ENCODE peak calls at places on chromosomes 6 and 20, in eight cellular contexts. C is activated T-cell treated with anti-CD3 and anti-CD28 coated beads for 1 hour, E is globus pallidus, O is AML-193, F is GM04504, D is DMS53, Y is ELR, J is NCI-H69. B is an unnamed sample.

GRCh38 chr6:41345901-41346300 is 10.5 kb downstream of the NCR2 start:
- DNase-seq in C (no peak), E (no peak), O (no peak), F (no peak), D (no peak), Y (no peak), J (no peak), B (no peak)

GRCh38 chr6:151592449-151593169 is 98.8 kb downstream of the CCDC170 start:
- DNase-seq in C (no peak), E (no peak), O (no peak), F (no peak), D (no peak), Y (no peak), J (no peak), B (no peak)

GRCh38 chr6:134722996-134723871 is 226.7 kb downstream of the ALDH8A1 start:
- DNase-seq in C (no peak), E (no peak), O (no peak), F (no peak), D (no peak), Y (no peak), J (peak), B (no peak)

GRCh38 chr6:10266061-10266460 is 148.8 kb downstream of the TFAP2A start:
- DNase-seq in C (no peak), E (no peak), O (no peak), F (no peak), D (no peak), Y (no peak), J (no peak), B (no peak)

GRCh38 chr20:31440012-31440659 is at the start of gene DEFB123:
- DNase-seq in C (no peak), E (no peak), O (no peak), F (no peak), D (no peak), Y (no peak), J (no peak), B (no peak)

GRCh38 chr6:45566882-45567281 is 189.1 kb upstream of the SUPT3H start:
- DNase-seq in C (no peak), E (no peak), O (no peak), F (no peak), D (peak), Y (peak), J (no peak), B (no peak)

GRCh38 chr6:30163090-30163917 is at the start of gene TRIM15:
- DNase-seq in C (no peak), E (no peak), O (no peak), F (no peak), D (peak), Y (no peak), J (peak), B (no peak)

GRCh38 chr6:83908813-83909212 is 49.3 kb downstream of the CYB5R4 start:
- DNase-seq in C (no peak), E (no peak), O (no peak), F (no peak), D (no peak), Y (peak), J (no peak), B (peak)

GRCh38 chr20:63972312-63973159 is 2.8 kb upstream of the ZNF512B start:
- DNase-seq in C (no peak), E (no peak), O (no peak), F (no peak), D (no peak), Y (peak), J (no peak), B (peak)

GRCh38 chr20:20517296-20517695 is 149.4 kb downstream of the INSM1 start:
- DNase-seq in C (no peak), E (no peak), O (no peak), F (no peak), D (no peak), Y (no peak), J (no peak), B (no peak)

GRCh38 chr6:157488635-157489226 is 107.7 kb downstream of the ZDHHC14 start:
- DNase-seq in C (no peak), E (no peak), O (no peak), F (no peak), D (no peak), Y (no peak), J (peak), B (no peak)

GRCh38 chr6:99822741-99823512 is 171.1 kb downstream of the MCHR2 start:
- DNase-seq in C (no peak), E (peak), O (peak), F (peak), D (peak), Y (peak), J (peak), B (peak)

GRCh38 chr6:27836783-27837635 is 75.2 kb downstream of the OR2B2 start:
- DNase-seq in C (peak), E (peak), O (peak), F (peak), D (peak), Y (peak), J (peak), B (peak)

GRCh38 chr20:63246490-63247284 is 7.6 kb downstream of the NKAIN4 start:
- DNase-seq in C (no peak), E (no peak), O (no peak), F (no peak), D (peak), Y (no peak), J (no peak), B (no peak)

GRCh38 chr20:46720776-46721425 is 11.5 kb downstream of the SLC2A10 start:
- DNase-seq in C (no peak), E (no peak), O (no peak), F (no peak), D (no peak), Y (peak), J (no peak), B (no peak)

GRCh38 chr20:10524034-10524476 is 89.0 kb downstream of the SLX4IP start:
- DNase-seq in C (no peak), E (peak), O (no peak), F (no peak), D (no peak), Y (no peak), J (peak), B (peak)

GRCh38 chr6:145929037-145929633 is 35.0 kb downstream of the SHPRH start:
- DNase-seq in C (no peak), E (peak), O (peak), F (no peak), D (peak), Y (peak), J (peak), B (peak)

GRCh38 chr20:63850689-63851547 is 10.4 kb upstream of the ABHD16B start:
- DNase-seq in C (no peak), E (no peak), O (no peak), F (no peak), D (no peak), Y (no peak), J (no peak), B (no peak)

GRCh38 chr20:53581444-53582311 is 12.0 kb downstream of the ZNF217 start:
- DNase-seq in C (no peak), E (no peak), O (no peak), F (no peak), D (no peak), Y (no peak), J (no peak), B (no peak)

GRCh38 chr6:167576050-167576741 is 250.5 kb upstream of the AFDN start:
- DNase-seq in C (no peak), E (no peak), O (no peak), F (no peak), D (no peak), Y (no peak), J (no peak), B (no peak)

GRCh38 chr6:63352587-63353281 is 33.0 kb upstream of the LGSN start:
- DNase-seq in C (no peak), E (peak), O (peak), F (peak), D (peak), Y (peak), J (peak), B (peak)

GRCh38 chr20:64210661-64211369 is 44.7 kb upstream of the PCMTD2 start:
- DNase-seq in C (no peak), E (no peak), O (no peak), F (no peak), D (no peak), Y (no peak), J (no peak), B (no peak)

GRCh38 chr6:131949909-131950766 is 1.0 kb downstream of the CCN2 start:
- DNase-seq in C (no peak), E (peak), O (no peak), F (peak), D (peak), Y (peak), J (peak), B (peak)

GRCh38 chr6:16334671-16335070 is 96.3 kb downstream of the GMPR start:
- DNase-seq in C (no peak), E (no peak), O (peak), F (peak), D (no peak), Y (peak), J (no peak), B (no peak)

GRCh38 chr20:14418441-14418840 is 81.0 kb upstream of the FLRT3 start:
- DNase-seq in C (no peak), E (no peak), O (no peak), F (no peak), D (no peak), Y (no peak), J (no peak), B (no peak)

GRCh38 chr6:157966990-157967389 is 14.7 kb upstream of the SYNJ2 start:
- DNase-seq in C (no peak), E (no peak), O (no peak), F (no peak), D (peak), Y (no peak), J (peak), B (no peak)

GRCh38 chr6:19664050-19664449 is 173.1 kb upstream of the ID4 start:
- DNase-seq in C (no peak), E (no peak), O (no peak), F (no peak), D (no peak), Y (no peak), J (peak), B (no peak)

GRCh38 chr6:39821739-39822532 is 29.8 kb downstream of the DAAM2 start:
- DNase-seq in C (no peak), E (peak), O (no peak), F (no peak), D (no peak), Y (no peak), J (no peak), B (no peak)

GRCh38 chr6:168450921-168451320 is 9.9 kb downstream of the SMOC2 start:
- DNase-seq in C (no peak), E (no peak), O (no peak), F (no peak), D (no peak), Y (no peak), J (peak), B (no peak)

GRCh38 chr6:13425971-13426931 is 61.1 kb downstream of the GFOD1 start:
- DNase-seq in C (no peak), E (no peak), O (no peak), F (no peak), D (no peak), Y (peak), J (no peak), B (no peak)

GRCh38 chr6:144335914-144336313 is 50.8 kb downstream of the UTRN start:
- DNase-seq in C (no peak), E (no peak), O (no peak), F (no peak), D (peak), Y (peak), J (no peak), B (no peak)

GRCh38 chr20:10430000-10430466 is 4.0 kb downstream of the MKKS start:
- DNase-seq in C (no peak), E (no peak), O (no peak), F (no peak), D (peak), Y (peak), J (no peak), B (no peak)